ENCODE peak calls at places on chromosomes 6 and 20, in seven cellular contexts. L is HCT116, N is GM12878, J is SK-N-SH, K is HepG2, P is H1, I is K562. A is an unnamed sample.

GRCh38 chr6:120320481-120321162 is 971.1 kb upstream of the MAN1A1 start:
- DNase-seq in L (no peak), N (no peak), J (no peak), K (no peak), P (no peak), I (no peak), A (no peak)

GRCh38 chr20:44133424-44133823 is 53.6 kb downstream of the JPH2 start:
- DNase-seq in L (no peak), N (no peak), J (peak), K (no peak), P (no peak), I (no peak), A (no peak)

GRCh38 chr6:97445406-97445805 is 162.4 kb upstream of the MMS22L start:
- DNase-seq in L (no peak), N (no peak), J (no peak), K (no peak), P (no peak), I (no peak), A (no peak)

GRCh38 chr20:44736170-44737021 is 9.3 kb upstream of the KCNK15 start:
- DNase-seq in L (peak), N (no peak), J (no peak), K (peak), P (peak), I (peak), A (peak)

GRCh38 chr6:129567374-129567773 is 142.6 kb downstream of the ARHGAP18 start:
- DNase-seq in L (peak), N (no peak), J (no peak), K (peak), P (peak), I (peak), A (peak)

GRCh38 chr20:38804682-38805501 is 605 bp upstream of the PPP1R16B start:
- DNase-seq in L (no peak), N (peak), J (no peak), K (no peak), P (no peak), I (peak), A (no peak)

GRCh38 chr20:32329817-32330554 is 28.1 kb upstream of the ASXL1 start:
- DNase-seq in L (no peak), N (no peak), J (no peak), K (peak), P (no peak), I (no peak), A (no peak)

GRCh38 chr6:42512498-42513042 is 51.3 kb upstream of the UBR2 start:
- DNase-seq in L (no peak), N (no peak), J (peak), K (no peak), P (no peak), I (no peak), A (peak)

DNA sequence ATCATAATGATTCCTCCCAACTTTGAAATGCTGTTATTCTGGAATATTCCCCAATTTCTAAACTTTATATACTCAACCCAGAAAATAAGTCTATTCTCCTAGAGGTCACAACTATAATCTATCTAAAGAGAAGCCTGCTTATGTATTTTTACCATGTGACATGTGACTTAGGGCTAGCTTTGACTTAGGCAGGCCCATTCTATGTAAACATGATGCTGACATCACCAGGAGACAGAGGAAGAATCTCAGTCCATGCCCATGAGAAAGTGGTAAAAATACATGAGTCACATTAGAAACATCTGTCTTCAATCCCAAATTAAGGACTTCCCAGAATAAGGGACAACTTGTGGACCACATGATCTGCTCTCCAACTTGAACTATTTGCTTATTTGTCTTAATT is 113.6 kb upstream of the ID4 start:
- DNase-seq in L (no peak), N (no peak), J (no peak), K (no peak), P (no peak), I (no peak), A (peak)
- TF ChIP-seq JUND in L (no peak), N (no peak), J (no peak), K (no peak), P (no peak), I (no peak), A (no peak)

GRCh38 chr6:11224252-11224965 is 8.1 kb downstream of the NEDD9 start:
- DNase-seq in L (no peak), N (peak), J (no peak), K (no peak), P (no peak), I (peak), A (no peak)
- TF ChIP-seq JUND in L (no peak), N (no peak), J (no peak), K (no peak), P (no peak), I (no peak), A (no peak)

DNA sequence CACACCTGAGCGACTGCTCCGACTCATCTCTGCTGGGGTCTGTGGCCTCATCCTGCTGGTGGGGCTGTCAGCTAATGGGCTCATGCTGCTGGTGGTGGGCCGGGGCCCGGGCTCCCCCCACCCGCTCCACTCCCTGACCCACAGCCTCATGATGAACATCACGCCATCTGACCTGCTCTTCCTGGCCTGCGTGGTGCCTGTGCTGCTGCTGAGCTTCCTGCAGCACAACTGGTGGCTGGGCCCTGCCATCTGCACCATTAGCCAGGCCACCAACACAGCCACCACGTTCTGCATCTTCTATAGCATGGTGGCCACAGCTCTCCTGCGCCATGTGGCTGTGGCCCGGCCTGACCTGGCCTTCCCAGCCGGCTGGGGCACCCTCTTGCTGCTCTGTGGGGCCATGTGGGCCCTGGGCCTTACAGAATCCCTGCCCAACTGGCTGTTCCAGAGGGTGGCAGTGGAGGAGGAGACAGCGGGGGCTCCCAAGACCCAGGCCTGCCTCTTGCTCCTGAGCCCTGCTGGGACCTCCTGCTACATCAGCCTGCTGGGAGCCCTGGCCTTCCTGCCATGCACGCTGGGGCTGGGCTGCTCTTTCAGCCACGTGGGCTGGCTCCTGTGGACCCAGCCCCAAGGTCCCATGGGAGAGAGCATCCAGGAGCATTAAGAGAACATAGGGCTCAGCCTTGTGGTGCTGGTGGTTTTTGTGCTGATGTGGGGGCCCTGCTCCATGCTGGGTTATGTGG is 39.6 kb downstream of the RAB44 start:
- DNase-seq in L (no peak), N (no peak), J (no peak), K (no peak), P (no peak), I (no peak), A (no peak)
- TF ChIP-seq JUND in L (no peak), N (no peak), J (no peak), K (no peak), P (no peak), I (no peak), A (no peak)

GRCh38 chr6:154569136-154569862 is 58.8 kb upstream of the CNKSR3 start:
- DNase-seq in L (no peak), N (no peak), J (peak), K (no peak), P (no peak), I (no peak), A (no peak)
- TF ChIP-seq JUND in L (no peak), N (no peak), J (no peak), K (no peak), P (no peak), I (no peak), A (no peak)

DNA sequence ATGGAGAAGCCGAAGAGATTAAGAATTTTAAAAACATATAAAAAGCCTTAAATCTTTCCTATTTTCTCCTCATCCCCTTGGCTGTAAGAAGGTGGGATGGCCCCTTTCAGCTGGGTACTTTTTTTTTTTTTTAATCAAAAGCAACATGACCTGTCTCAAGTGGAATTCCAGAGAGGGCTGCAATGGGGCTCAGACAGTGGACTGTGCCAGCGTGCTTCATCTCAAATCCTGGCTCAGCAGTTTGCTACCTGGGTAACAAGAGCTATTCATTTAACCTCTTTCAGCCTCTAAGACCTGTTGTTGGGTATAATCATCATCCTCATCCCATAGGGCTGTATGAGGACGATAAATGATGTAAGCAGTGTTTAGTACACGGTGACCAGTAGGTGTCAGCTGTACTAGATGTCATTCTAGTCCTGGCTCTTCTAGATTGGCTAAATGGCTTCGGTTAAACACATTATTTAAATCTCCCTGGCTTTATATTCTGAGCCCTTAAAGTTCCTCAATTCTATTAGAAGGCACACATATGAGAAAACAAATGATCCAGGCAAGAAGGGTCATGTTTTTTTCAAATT is 6.9 kb upstream of the PPP1R3G start:
- DNase-seq in L (peak), N (no peak), J (peak), K (no peak), P (no peak), I (peak), A (peak)
- TF ChIP-seq JUND in L (no peak), N (no peak), J (no peak), K (no peak), P (no peak), I (no peak), A (no peak)